ENCODE peak calls at places on chromosomes 12 and 14, in seven cellular contexts. I is GM13977, T is RWPE1, R is lower leg skin, L is IMR-90, Z is upper lobe of right lung, C is uterus. O is an unnamed sample.

GRCh38 chr12:57514720-57515467 is 5.4 kb downstream of the DDIT3 start:
- DNase-seq in I (no peak), T (no peak), R (no peak), L (no peak), Z (no peak), C (no peak), O (no peak)

GRCh38 chr12:108634225-108634795 is 616 bp upstream of the SELPLG start:
- DNase-seq in I (no peak), T (no peak), R (peak), L (no peak), Z (no peak), C (no peak), O (no peak)

GRCh38 chr12:69284131-69284530 is 44.8 kb downstream of the CPSF6 start:
- DNase-seq in I (no peak), T (peak), R (peak), L (peak), Z (peak), C (peak), O (peak)

GRCh38 chr14:56168007-56168616 is 49.9 kb downstream of the PELI2 start:
- DNase-seq in I (no peak), T (no peak), R (no peak), L (no peak), Z (no peak), C (no peak), O (no peak)

GRCh38 chr12:59182191-59182590 is 261.9 kb upstream of the LRIG3 start:
- DNase-seq in I (peak), T (no peak), R (no peak), L (no peak), Z (no peak), C (no peak), O (peak)

GRCh38 chr14:72790887-72791566 is 102.9 kb downstream of the DPF3 start:
- DNase-seq in I (no peak), T (no peak), R (peak), L (no peak), Z (no peak), C (no peak), O (no peak)

GRCh38 chr12:90546511-90546910 is 408.5 kb downstream of the CCER1 start:
- DNase-seq in I (no peak), T (no peak), R (no peak), L (no peak), Z (no peak), C (no peak), O (no peak)

GRCh38 chr12:26987634-26988424 is 26.4 kb downstream of the TM7SF3 start:
- DNase-seq in I (no peak), T (no peak), R (no peak), L (peak), Z (no peak), C (no peak), O (no peak)

GRCh38 chr14:89004195-89004594 is 179.7 kb downstream of the TTC8 start:
- DNase-seq in I (no peak), T (no peak), R (no peak), L (peak), Z (no peak), C (no peak), O (no peak)

GRCh38 chr14:102200690-102201368 is 61.1 kb downstream of the WDR20 start:
- DNase-seq in I (no peak), T (no peak), R (no peak), L (peak), Z (no peak), C (no peak), O (no peak)

GRCh38 chr14:85852900-85853299 is 323.0 kb downstream of the FLRT2 start:
- DNase-seq in I (no peak), T (no peak), R (no peak), L (no peak), Z (no peak), C (no peak), O (no peak)

GRCh38 chr12:99619389-99620158 is 28.0 kb upstream of the GARIN6 start:
- DNase-seq in I (no peak), T (no peak), R (no peak), L (peak), Z (no peak), C (no peak), O (peak)

GRCh38 chr12:11746024-11746771 is 96.7 kb downstream of the ETV6 start:
- DNase-seq in I (no peak), T (peak), R (no peak), L (peak), Z (no peak), C (no peak), O (no peak)

GRCh38 chr12:19979584-19979983 is 388.8 kb upstream of the PDE3A start:
- DNase-seq in I (no peak), T (no peak), R (no peak), L (no peak), Z (no peak), C (no peak), O (no peak)

GRCh38 chr12:27499377-27499776 is 24.6 kb upstream of the PPFIBP1 start:
- DNase-seq in I (no peak), T (no peak), R (no peak), L (no peak), Z (no peak), C (no peak), O (no peak)

GRCh38 chr12:75011120-75011519 is 198.5 kb downstream of the KCNC2 start:
- DNase-seq in I (no peak), T (no peak), R (no peak), L (no peak), Z (no peak), C (no peak), O (no peak)

GRCh38 chr12:107441906-107442305 is 243.7 kb upstream of the PWP1 start:
- DNase-seq in I (no peak), T (no peak), R (no peak), L (peak), Z (no peak), C (peak), O (no peak)

GRCh38 chr12:131230340-131231099 is 276.8 kb downstream of the ADGRD1 start:
- DNase-seq in I (no peak), T (no peak), R (no peak), L (no peak), Z (no peak), C (no peak), O (no peak)

GRCh38 chr14:96164861-96165490 is 39.7 kb upstream of the BDKRB2 start:
- DNase-seq in I (no peak), T (no peak), R (peak), L (peak), Z (no peak), C (no peak), O (no peak)

GRCh38 chr12:107148105-107148504 is 54.8 kb upstream of the CRY1 start:
- DNase-seq in I (no peak), T (no peak), R (no peak), L (no peak), Z (no peak), C (no peak), O (no peak)

GRCh38 chr14:61609143-61609851 is 86.0 kb upstream of the HIF1A start:
- DNase-seq in I (no peak), T (no peak), R (no peak), L (peak), Z (no peak), C (peak), O (no peak)

GRCh38 chr14:31096255-31096654 is 70.1 kb upstream of the STRN3 start:
- DNase-seq in I (no peak), T (no peak), R (no peak), L (peak), Z (no peak), C (no peak), O (no peak)

GRCh38 chr14:67410313-67410712 is 1.7 kb downstream of the PLEK2 start:
- DNase-seq in I (no peak), T (peak), R (no peak), L (no peak), Z (no peak), C (no peak), O (no peak)

DNA sequence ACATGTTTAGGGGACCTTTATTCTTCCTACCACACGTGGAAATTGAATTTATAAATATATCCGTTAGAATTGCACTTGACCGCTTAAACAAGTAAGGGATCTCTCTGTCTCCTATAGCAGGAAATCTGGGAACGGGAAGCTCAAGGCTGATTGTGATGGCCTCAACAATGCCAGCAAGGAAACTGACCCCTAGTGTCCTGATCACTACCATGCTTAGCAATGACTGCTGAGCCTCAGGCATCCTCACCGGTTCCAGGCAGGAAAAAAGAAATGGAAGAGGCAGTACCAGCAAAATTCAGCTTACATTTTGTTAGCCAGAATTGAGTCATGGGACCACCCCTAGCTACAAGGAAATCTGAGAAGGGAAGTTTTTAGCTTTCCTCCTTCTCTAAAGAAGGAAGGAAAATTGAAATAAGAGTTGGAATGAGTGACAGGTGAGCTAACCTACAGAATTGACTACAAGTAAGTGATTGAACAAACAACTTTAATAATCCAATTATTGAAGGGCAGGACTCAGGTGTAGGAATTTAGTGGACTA is 43.9 kb upstream of the AMN1 start:
- DNase-seq in I (no peak), T (no peak), R (no peak), L (no peak), Z (no peak), C (no peak), O (no peak)
- TF ChIP-seq CTCF in I (no peak), T (no peak), R (no peak), L (no peak), Z (no peak), C (no peak), O (no peak)

GRCh38 chr14:106875503-106875902 is 1349.1 kb downstream of the TMEM121 start:
- DNase-seq in I (no peak), T (no peak), R (no peak), L (no peak), Z (no peak), C (no peak), O (peak)
- TF ChIP-seq CTCF in I (peak), T (no peak), R (no peak), L (no peak), Z (peak), C (no peak), O (peak)

GRCh38 chr14:94521375-94522114 is 12.3 kb upstream of the SERPINA12 start:
- DNase-seq in I (no peak), T (no peak), R (peak), L (no peak), Z (no peak), C (no peak), O (no peak)
- TF ChIP-seq CTCF in I (no peak), T (no peak), R (no peak), L (no peak), Z (no peak), C (no peak), O (no peak)

GRCh38 chr14:69287096-69287991 is 27.4 kb downstream of the GALNT16 start:
- DNase-seq in I (no peak), T (no peak), R (peak), L (no peak), Z (no peak), C (peak), O (no peak)
- TF ChIP-seq CTCF in I (no peak), T (no peak), R (no peak), L (peak), Z (no peak), C (no peak), O (no peak)

GRCh38 chr12:56105503-56105902 is 1.1 kb downstream of the PA2G4 start:
- DNase-seq in I (no peak), T (no peak), R (no peak), L (no peak), Z (no peak), C (no peak), O (no peak)
- TF ChIP-seq CTCF in I (no peak), T (no peak), R (no peak), L (no peak), Z (no peak), C (no peak), O (no peak)

GRCh38 chr14:34436118-34436905 is 25.7 kb downstream of the SPTSSA start:
- DNase-seq in I (no peak), T (no peak), R (no peak), L (peak), Z (no peak), C (no peak), O (no peak)

GRCh38 chr14:34438438-34438837 is 23.6 kb downstream of the SPTSSA start:
- DNase-seq in I (no peak), T (no peak), R (no peak), L (no peak), Z (no peak), C (no peak), O (no peak)

GRCh38 chr14:34436960-34437728 is 24.9 kb downstream of the SPTSSA start:
- DNase-seq in I (no peak), T (no peak), R (no peak), L (no peak), Z (no peak), C (no peak), O (no peak)

GRCh38 chr14:34437729-34438080 is 24.3 kb downstream of the SPTSSA start:
- DNase-seq in I (no peak), T (no peak), R (no peak), L (no peak), Z (no peak), C (no peak), O (no peak)

DNA sequence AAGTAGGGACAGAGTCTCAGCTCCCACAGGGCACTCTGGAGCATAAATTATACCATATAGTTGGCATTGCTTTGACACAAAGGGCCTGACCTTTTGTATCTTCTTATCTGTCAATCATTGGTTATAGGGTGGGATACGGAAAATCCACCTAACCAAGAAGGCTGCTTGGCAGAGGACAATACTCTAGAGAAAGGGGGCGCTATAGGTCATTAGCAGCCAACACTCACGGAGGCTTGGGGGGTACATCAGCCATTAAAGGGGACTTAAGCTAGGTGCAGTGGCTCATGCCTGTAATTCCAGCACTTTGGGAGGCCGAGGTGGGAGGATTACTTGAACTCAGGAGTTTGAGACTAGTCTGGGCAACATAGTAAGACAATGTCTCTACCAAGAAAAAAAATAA is 22.9 kb downstream of the SPTSSA start:
- DNase-seq in I (no peak), T (no peak), R (no peak), L (no peak), Z (no peak), C (no peak), O (no peak)
- TF ChIP-seq CTCF in I (no peak), T (no peak), R (no peak), L (no peak), Z (no peak), C (no peak), O (no peak)

GRCh38 chr12:102543494-102543893 is 63.1 kb upstream of the IGF1 start:
- DNase-seq in I (no peak), T (no peak), R (no peak), L (peak), Z (no peak), C (no peak), O (peak)
- TF ChIP-seq CTCF in I (peak), T (no peak), R (no peak), L (no peak), Z (peak), C (no peak), O (no peak)

GRCh38 chr12:54773593-54773992 is 80.7 kb upstream of the MUCL1 start:
- DNase-seq in I (no peak), T (no peak), R (no peak), L (no peak), Z (no peak), C (no peak), O (no peak)
- TF ChIP-seq CTCF in I (no peak), T (no peak), R (no peak), L (no peak), Z (no peak), C (no peak), O (no peak)

GRCh38 chr14:64187331-64187730 is 106.8 kb downstream of the ESR2 start:
- DNase-seq in I (no peak), T (no peak), R (no peak), L (no peak), Z (no peak), C (no peak), O (no peak)
- TF ChIP-seq CTCF in I (no peak), T (no peak), R (no peak), L (no peak), Z (no peak), C (no peak), O (no peak)